ENCODE peak calls at places on chromosomes 5 and 9, in ten cellular contexts. Z, V, R, S, L, N, F, B, P and D are unnamed samples.
A peak's percentile ranks its signal among the peaks of the same experiment; 100 is the strongest.

GRCh38 chr9:110977259-110977709 is 61.0 kb downstream of the LPAR1 start:
- DNase-seq in Z (no peak), V (peak; percentile 79), R (no peak), S (no peak), L (peak; percentile 80), N (peak; percentile 44), F (no peak), B (no peak), P (peak; percentile 50), D (no peak)

GRCh38 chr9:130118841-130119520 is 53.2 kb upstream of the NCS1 start:
- DNase-seq in Z (no peak), V (no peak), R (peak; percentile 75), S (no peak), L (peak; percentile 72), N (peak; percentile 81), F (no peak), B (no peak), P (peak; percentile 55), D (peak; percentile 46)

GRCh38 chr9:2087500-2088313 is 72.6 kb downstream of the SMARCA2 start:
- DNase-seq in Z (no peak), V (peak; percentile 42), R (peak; percentile 68), S (no peak), L (peak; percentile 42), N (no peak), F (peak; percentile 72), B (no peak), P (no peak), D (peak; percentile 31)

GRCh38 chr9:92406506-92406905 is 2.1 kb upstream of the OGN start:
- DNase-seq in Z (no peak), V (no peak), R (no peak), S (peak; percentile 8), L (peak; percentile 49), N (no peak), F (peak; percentile 84), B (no peak), P (no peak), D (no peak)

GRCh38 chr5:121628783-121629182 is 222.9 kb upstream of the FTMT start:
- DNase-seq in Z (peak; percentile 79), V (no peak), R (no peak), S (no peak), L (no peak), N (no peak), F (no peak), B (no peak), P (no peak), D (no peak)

GRCh38 chr5:56100429-56101176 is 105.8 kb upstream of the IL6ST start:
- DNase-seq in Z (no peak), V (no peak), R (no peak), S (no peak), L (no peak), N (no peak), F (peak; percentile 44), B (no peak), P (no peak), D (no peak)

GRCh38 chr5:176391479-176391878 is 2.9 kb downstream of the HIGD2A start:
- DNase-seq in Z (no peak), V (no peak), R (peak; percentile 57), S (no peak), L (no peak), N (no peak), F (no peak), B (no peak), P (no peak), D (no peak)

GRCh38 chr5:110623875-110624274 is 102.6 kb downstream of the TMEM232 start:
- DNase-seq in Z (no peak), V (no peak), R (no peak), S (no peak), L (peak; percentile 32), N (no peak), F (no peak), B (no peak), P (no peak), D (no peak)

GRCh38 chr9:124869986-124870560 is 8.1 kb downstream of the ARPC5L start:
- DNase-seq in Z (no peak), V (no peak), R (no peak), S (peak; percentile 28), L (no peak), N (no peak), F (peak; percentile 94), B (peak; percentile 68), P (no peak), D (no peak)

GRCh38 chr5:88883566-88884434 is 816 bp upstream of the MEF2C start:
- DNase-seq in Z (peak; percentile 89), V (peak; percentile 50), R (peak; percentile 68), S (peak; percentile 21), L (peak; percentile 72), N (peak; percentile 84), F (peak; percentile 8), B (peak; percentile 75), P (peak; percentile 60), D (peak; percentile 81)

DNA sequence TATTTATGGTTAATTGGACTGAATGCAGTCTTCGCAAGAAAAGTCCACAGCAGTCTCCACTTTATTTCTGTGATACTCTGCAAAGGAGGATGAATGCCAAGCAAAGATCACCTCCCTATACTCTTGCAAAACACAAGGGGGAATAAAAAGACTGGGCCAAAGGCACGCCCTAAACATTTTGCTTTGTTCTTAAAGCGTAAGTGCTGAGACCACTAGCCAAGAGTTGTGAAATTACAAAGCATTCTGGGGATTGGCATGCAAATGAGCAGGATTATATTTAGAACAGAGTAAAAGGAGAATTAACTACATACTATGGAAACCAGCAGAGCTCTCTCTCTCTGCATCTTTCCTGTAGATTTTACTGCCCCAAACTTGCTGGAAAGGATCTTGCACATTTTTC is 54.5 kb downstream of the DPYSL3 start:
- DNase-seq in Z (no peak), V (no peak), R (peak; percentile 27), S (no peak), L (peak; percentile 88), N (no peak), F (no peak), B (no peak), P (peak; percentile 72), D (peak; percentile 61)
- H3K4me3 ChIP-seq in Z (no peak overlapping the region), V (no peak overlapping the region), R (no peak overlapping the region), S (peak overlapping the region; percentile 82), L (peak overlapping the region; percentile 74), N (no peak overlapping the region), F (no peak overlapping the region), B (peak overlapping the region; percentile 67), P (no peak overlapping the region), D (peak overlapping the region; percentile 97)

GRCh38 chr9:104091708-104092107 is 2.4 kb upstream of the SMC2 start:
- DNase-seq in Z (no peak), V (no peak), R (peak; percentile 12), S (no peak), L (peak; percentile 16), N (no peak), F (peak; percentile 54), B (no peak), P (no peak), D (peak; percentile 1)
- H3K4me3 ChIP-seq in Z (no peak overlapping the region), V (no peak overlapping the region), R (no peak overlapping the region), S (peak overlapping the region; percentile 27), L (no peak overlapping the region), N (no peak overlapping the region), F (no peak overlapping the region), B (peak overlapping the region; percentile 25), P (no peak overlapping the region), D (no peak overlapping the region)

DNA sequence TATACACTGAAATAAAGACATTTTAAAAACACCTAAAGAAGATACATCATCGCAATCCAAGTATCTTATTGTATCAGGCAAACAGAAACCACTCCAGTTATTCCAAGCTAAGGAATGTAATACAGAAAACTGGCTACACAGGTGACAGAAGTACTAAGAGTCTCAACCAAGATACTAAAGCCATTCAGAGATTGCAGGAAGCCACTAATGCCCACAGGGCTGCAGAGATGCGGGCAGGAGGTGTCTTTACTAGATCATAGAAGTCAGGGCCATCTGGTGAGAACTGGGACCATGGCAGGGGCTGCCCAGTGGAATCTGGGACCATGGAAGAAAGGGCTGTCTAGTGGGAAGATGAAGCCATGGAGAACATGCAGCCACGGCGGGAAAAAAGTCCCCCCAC is 365.6 kb downstream of the NDUFS4 start:
- DNase-seq in Z (no peak), V (no peak), R (no peak), S (no peak), L (no peak), N (no peak), F (no peak), B (no peak), P (no peak), D (no peak)
- H3K4me3 ChIP-seq in Z (no peak overlapping the region), V (no peak overlapping the region), R (no peak overlapping the region), S (no peak overlapping the region), L (no peak overlapping the region), N (no peak overlapping the region), F (no peak overlapping the region), B (no peak overlapping the region), P (no peak overlapping the region), D (no peak overlapping the region)

DNA sequence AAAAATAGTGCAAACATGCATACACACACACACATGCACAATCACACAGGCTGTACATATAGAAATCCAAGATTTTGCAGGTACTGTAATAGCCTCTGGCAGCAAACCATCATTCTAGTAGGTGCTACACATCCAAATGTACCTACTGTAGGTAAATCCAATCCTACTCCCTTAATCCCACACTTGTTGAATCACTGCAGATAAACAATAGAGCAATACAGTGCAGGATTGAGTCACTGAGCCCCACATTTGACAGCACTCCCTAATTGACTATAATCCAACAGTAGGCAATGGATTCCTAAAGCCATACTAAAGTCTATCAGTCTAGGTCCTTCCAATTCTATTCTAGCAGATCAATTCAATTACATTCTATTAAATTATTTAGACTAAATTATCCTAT is 1640.5 kb upstream of the CDH9 start:
- DNase-seq in Z (no peak), V (no peak), R (no peak), S (no peak), L (no peak), N (no peak), F (no peak), B (no peak), P (no peak), D (no peak)
- H3K4me3 ChIP-seq in Z (no peak overlapping the region), V (no peak overlapping the region), R (no peak overlapping the region), S (no peak overlapping the region), L (no peak overlapping the region), N (no peak overlapping the region), F (no peak overlapping the region), B (no peak overlapping the region), P (no peak overlapping the region), D (no peak overlapping the region)

DNA sequence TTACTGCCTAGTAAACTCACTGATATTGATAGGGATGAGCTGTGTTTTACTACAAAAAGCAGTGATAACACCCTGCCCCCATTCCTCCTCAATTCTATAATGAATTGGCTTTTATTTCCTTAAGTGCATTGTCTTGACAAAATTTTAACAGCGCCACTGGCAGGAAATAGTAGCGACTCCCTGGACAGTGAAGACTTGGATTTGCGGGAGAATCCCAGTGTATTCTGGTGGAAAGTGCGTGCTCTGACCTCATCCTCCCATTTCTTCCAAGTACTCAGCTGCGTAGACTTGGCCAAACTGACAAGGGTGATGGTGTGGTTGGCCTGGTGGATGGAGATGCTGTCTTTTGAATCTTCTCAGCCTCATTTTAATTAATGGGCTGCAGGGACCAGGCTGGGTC is 5.3 kb downstream of the TRIO start:
- DNase-seq in Z (no peak), V (no peak), R (no peak), S (no peak), L (no peak), N (no peak), F (no peak), B (no peak), P (no peak), D (no peak)
- H3K4me3 ChIP-seq in Z (no peak overlapping the region), V (no peak overlapping the region), R (no peak overlapping the region), S (no peak overlapping the region), L (peak overlapping the region; percentile 7), N (no peak overlapping the region), F (no peak overlapping the region), B (no peak overlapping the region), P (no peak overlapping the region), D (no peak overlapping the region)

GRCh38 chr5:77972545-77973252 is 196.6 kb upstream of the TBCA start:
- DNase-seq in Z (no peak), V (no peak), R (peak; percentile 74), S (no peak), L (no peak), N (peak; percentile 72), F (peak; percentile 24), B (no peak), P (no peak), D (peak; percentile 75)
- H3K4me3 ChIP-seq in Z (no peak overlapping the region), V (no peak overlapping the region), R (peak overlapping the region; percentile 34), S (peak overlapping the region; percentile 58), L (peak overlapping the region; percentile 30), N (peak overlapping the region; percentile 78), F (peak overlapping the region; percentile 39), B (peak overlapping the region; percentile 40), P (peak overlapping the region; percentile 45), D (peak overlapping the region; percentile 38)